ENCODE peak calls at places on chromosomes 5 and 9, in ten cellular contexts. Y is neural crest cell, I is foreskin fibroblast, N is BE2C, Q is astrocyte, P is AG09319, A is AG10803, F is fibroblast of villous mesenchyme, Z is B cell, T is esophagus muscularis mucosa. E is an unnamed sample.
A peak's percentile ranks its signal among the peaks of the same experiment; 100 is the strongest.

GRCh38 chr5:90991201-90991600 is 391.9 kb downstream of the ARRDC3 start:
- DNase-seq in Y (no peak), I (no peak), N (no peak), Q (no peak), P (no peak), A (no peak), F (no peak), Z (no peak), T (no peak), E (no peak)

GRCh38 chr9:137800196-137801022 is 77.2 kb upstream of the CACNA1B start:
- DNase-seq in Y (no peak), I (no peak), N (no peak), Q (no peak), P (no peak), A (no peak), F (no peak), Z (no peak), T (no peak), E (no peak)

GRCh38 chr9:23638837-23639426 is 187.1 kb downstream of the ELAVL2 start:
- DNase-seq in Y (no peak), I (no peak), N (no peak), Q (peak; percentile 73), P (no peak), A (no peak), F (no peak), Z (no peak), T (no peak), E (no peak)

GRCh38 chr5:81762401-81762800 is 11.5 kb upstream of the SSBP2 start:
- DNase-seq in Y (no peak), I (peak; percentile 21), N (no peak), Q (no peak), P (no peak), A (no peak), F (no peak), Z (no peak), T (no peak), E (no peak)

GRCh38 chr9:92341578-92341977 is 15.8 kb downstream of the CENPP start:
- DNase-seq in Y (no peak), I (no peak), N (peak; percentile 55), Q (no peak), P (no peak), A (peak; percentile 15), F (no peak), Z (no peak), T (no peak), E (no peak)

GRCh38 chr5:138458353-138458752 is 6.9 kb upstream of the EGR1 start:
- DNase-seq in Y (no peak), I (no peak), N (no peak), Q (no peak), P (no peak), A (no peak), F (peak; percentile 21), Z (no peak), T (no peak), E (no peak)

GRCh38 chr9:81183763-81184162 is 505.6 kb downstream of the TLE1 start:
- DNase-seq in Y (no peak), I (peak; percentile 17), N (no peak), Q (peak; percentile 92), P (peak; percentile 14), A (no peak), F (peak; percentile 73), Z (no peak), T (no peak), E (no peak)

GRCh38 chr9:129554649-129555048 is 66.3 kb downstream of the C9orf50 start:
- DNase-seq in Y (no peak), I (no peak), N (no peak), Q (no peak), P (no peak), A (no peak), F (peak; percentile 24), Z (no peak), T (no peak), E (no peak)

GRCh38 chr9:136655244-136656225 is 7.2 kb upstream of the EGFL7 start:
- DNase-seq in Y (no peak), I (no peak), N (peak; percentile 9), Q (no peak), P (no peak), A (no peak), F (no peak), Z (peak; percentile 34), T (no peak), E (peak; percentile 69)

GRCh38 chr5:35617435-35618296 is at the start of gene SPEF2:
- DNase-seq in Y (peak; percentile 82), I (peak; percentile 96), N (peak; percentile 81), Q (peak; percentile 84), P (peak; percentile 84), A (peak; percentile 93), F (peak; percentile 90), Z (peak; percentile 48), T (peak; percentile 93), E (peak; percentile 89)

DNA sequence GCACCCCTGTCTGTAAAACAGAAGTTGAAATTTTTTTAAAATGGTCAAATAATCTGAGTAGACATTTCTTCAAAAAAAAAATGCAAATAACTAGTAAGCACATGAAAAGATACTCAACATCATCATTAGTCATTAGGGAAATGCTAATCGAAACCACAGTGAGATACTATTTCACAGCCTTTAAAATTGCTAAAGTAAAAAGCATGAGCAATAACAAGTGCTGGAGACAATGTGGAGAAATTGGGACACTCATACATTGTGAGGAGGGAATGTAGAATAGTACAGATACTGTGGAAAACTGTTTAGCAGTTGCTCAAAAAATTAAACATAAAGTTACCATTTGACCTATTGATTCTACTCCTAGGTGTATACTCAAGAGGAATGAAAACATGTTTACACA is 58.4 kb upstream of the RUSC2 start:
- DNase-seq in Y (no peak), I (no peak), N (no peak), Q (no peak), P (no peak), A (no peak), F (no peak), Z (no peak), T (no peak), E (no peak)
- TF ChIP-seq CTCF in Y (no peak), I (no peak), N (no peak), Q (no peak), P (no peak), A (no peak), F (no peak), Z (no peak), T (no peak), E (no peak)

GRCh38 chr9:132754236-132754635 is 84.0 kb downstream of the GTF3C4 start:
- DNase-seq in Y (no peak), I (no peak), N (no peak), Q (no peak), P (no peak), A (no peak), F (no peak), Z (no peak), T (no peak), E (peak; percentile 10)
- TF ChIP-seq CTCF in Y (no peak), I (no peak), N (no peak), Q (no peak), P (no peak), A (no peak), F (no peak), Z (no peak), T (no peak), E (no peak)

DNA sequence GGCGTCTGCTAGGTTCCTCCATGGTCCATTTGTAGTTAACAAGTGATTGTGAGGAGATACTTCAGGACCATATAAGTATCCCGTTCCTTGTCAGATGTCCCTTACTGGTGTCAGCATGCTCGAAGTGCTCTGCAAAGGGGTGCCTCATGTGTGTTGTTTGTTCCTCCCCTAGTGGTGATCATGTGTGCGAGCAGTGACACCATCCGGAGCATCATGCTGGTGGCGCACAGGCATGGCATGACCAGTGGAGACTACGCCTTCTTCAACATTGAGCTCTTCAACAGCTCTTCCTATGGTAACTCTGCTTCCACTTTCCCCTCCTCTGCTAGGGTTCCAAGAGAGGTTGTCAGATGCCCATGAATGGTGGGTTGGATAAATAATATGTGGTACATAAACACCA is 13.4 kb downstream of the NPR3 start:
- DNase-seq in Y (no peak), I (no peak), N (no peak), Q (no peak), P (no peak), A (no peak), F (no peak), Z (no peak), T (no peak), E (no peak)
- TF ChIP-seq CTCF in Y (no peak), I (no peak), N (peak; percentile 7), Q (no peak), P (no peak), A (no peak), F (no peak), Z (no peak), T (no peak), E (no peak)

DNA sequence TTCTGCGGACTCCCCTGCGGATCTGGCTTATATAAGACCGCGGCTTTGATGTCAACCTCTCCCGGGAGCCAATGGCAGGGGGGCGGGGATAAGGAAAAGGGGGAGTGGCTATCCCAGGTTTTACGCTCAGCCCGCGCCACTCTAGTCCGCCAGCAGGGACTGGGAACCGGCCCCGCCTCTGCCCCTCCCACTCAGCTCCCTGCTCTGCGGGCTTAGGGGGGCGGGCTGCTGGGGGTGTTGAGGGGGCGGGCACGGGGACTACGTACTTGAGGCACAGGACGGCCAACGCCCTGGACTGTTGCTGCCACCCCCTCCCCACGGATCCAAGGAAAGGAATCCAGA is at the start of gene HAND1:
- DNase-seq in Y (peak; percentile 50), I (peak; percentile 49), N (peak; percentile 98), Q (no peak), P (no peak), A (no peak), F (no peak), Z (no peak), T (no peak), E (peak; percentile 69)
- TF ChIP-seq CTCF in Y (no peak), I (no peak), N (no peak), Q (no peak), P (no peak), A (no peak), F (no peak), Z (no peak), T (no peak), E (no peak)